ENCODE peak calls at places on chromosomes 1 and 21, in four cellular contexts. D, M, O and T are unnamed samples.

GRCh38 chr1:15837931-15838330 is 9.6 kb upstream of the SPEN start:
- DNase-seq in D (no peak), M (peak; percentile 67), O (no peak), T (no peak)

GRCh38 chr21:39079617-39080016 is 103.6 kb downstream of the PSMG1 start:
- DNase-seq in D (no peak), M (peak; percentile 90), O (no peak), T (no peak)

GRCh38 chr1:174996474-174996873 is 3.3 kb upstream of the CACYBP start:
- DNase-seq in D (no peak), M (no peak), O (no peak), T (no peak)

GRCh38 chr1:37930246-37931142 is 16.4 kb downstream of the INPP5B start:
- DNase-seq in D (no peak), M (no peak), O (no peak), T (no peak)

GRCh38 chr21:43815107-43815742 is 25.8 kb downstream of the RRP1 start:
- DNase-seq in D (no peak), M (no peak), O (no peak), T (no peak)

GRCh38 chr1:213094446-213094845 is 43.4 kb downstream of the RPS6KC1 start:
- DNase-seq in D (no peak), M (no peak), O (no peak), T (no peak)

GRCh38 chr1:214670098-214670497 is 67.1 kb downstream of the CENPF start:
- DNase-seq in D (no peak), M (no peak), O (no peak), T (no peak)

GRCh38 chr1:33468559-33468958 is 3.9 kb upstream of the ZSCAN20 start:
- DNase-seq in D (no peak), M (no peak), O (no peak), T (no peak)

GRCh38 chr21:15472108-15472507 is 257.7 kb upstream of the USP25 start:
- DNase-seq in D (no peak), M (no peak), O (no peak), T (no peak)

GRCh38 chr1:178613271-178613945 is 100.5 kb downstream of the TEX35 start:
- DNase-seq in D (no peak), M (no peak), O (no peak), T (no peak)

GRCh38 chr1:202562443-202563060 is 147.7 kb downstream of the SYT2 start:
- DNase-seq in D (no peak), M (no peak), O (no peak), T (no peak)

GRCh38 chr1:231720652-231721325 is 94.2 kb downstream of the DISC1 start:
- DNase-seq in D (no peak), M (no peak), O (no peak), T (no peak)

GRCh38 chr1:2821970-2822620 is 20.6 kb upstream of the TTC34 start:
- DNase-seq in D (no peak), M (no peak), O (no peak), T (no peak)

GRCh38 chr1:39391741-39392679 is 99.4 kb upstream of the BMP8A start:
- DNase-seq in D (peak; percentile 84), M (no peak), O (no peak), T (no peak)

GRCh38 chr1:200619894-200620272 is 668 bp downstream of the KIF14 start:
- DNase-seq in D (no peak), M (no peak), O (no peak), T (no peak)

GRCh38 chr1:15916417-15916816 is 59.5 kb downstream of the ZBTB17 start:
- DNase-seq in D (no peak), M (no peak), O (no peak), T (no peak)

GRCh38 chr21:46667191-46667734 is 31.8 kb downstream of the PRMT2 start:
- DNase-seq in D (no peak), M (no peak), O (no peak), T (peak; percentile 59)

GRCh38 chr1:231639819-231640218 is 13.2 kb downstream of the DISC1 start:
- DNase-seq in D (no peak), M (no peak), O (no peak), T (no peak)

GRCh38 chr1:183812111-183812510 is 7.2 kb downstream of the RGL1 start:
- DNase-seq in D (no peak), M (no peak), O (no peak), T (no peak)

GRCh38 chr1:228994691-228995090 is 259.4 kb downstream of the RHOU start:
- DNase-seq in D (no peak), M (no peak), O (no peak), T (no peak)

GRCh38 chr1:202343652-202344349 is 2.1 kb upstream of the UBE2T start:
- DNase-seq in D (peak; percentile 22), M (no peak), O (no peak), T (no peak)

GRCh38 chr1:204255225-204255624 is 41.4 kb upstream of the GOLT1A start:
- DNase-seq in D (no peak), M (no peak), O (no peak), T (no peak)

GRCh38 chr1:41380979-41381690 is 19.9 kb downstream of the FOXO6 start:
- DNase-seq in D (no peak), M (no peak), O (no peak), T (no peak)

GRCh38 chr1:44811714-44812151 is 3.4 kb downstream of the BTBD19 start:
- DNase-seq in D (no peak), M (peak; percentile 74), O (no peak), T (no peak)

GRCh38 chr1:3983181-3983580 is 83.1 kb upstream of the C1orf174 start:
- DNase-seq in D (no peak), M (no peak), O (no peak), T (no peak)

GRCh38 chr1:201999625-202000238 is 10.7 kb upstream of the ELF3 start:
- DNase-seq in D (peak; percentile 15), M (peak; percentile 37), O (peak; percentile 12), T (peak; percentile 74)

GRCh38 chr21:20720623-20721022 is 277.6 kb upstream of the NCAM2 start:
- DNase-seq in D (peak; percentile 55), M (no peak), O (no peak), T (no peak)

GRCh38 chr1:223001653-223002634 is 141.1 kb downstream of the TLR5 start:
- DNase-seq in D (no peak), M (no peak), O (no peak), T (no peak)
- TF ChIP-seq CTCF in D (peak; percentile 26), M (no peak), O (no peak), T (no peak)

GRCh38 chr1:155304558-155305063 is 3.4 kb upstream of the PKLR start:
- DNase-seq in D (no peak), M (no peak), O (no peak), T (no peak)

GRCh38 chr1:155309423-155310021 is 856 bp downstream of the FDPS start:
- DNase-seq in D (no peak), M (peak; percentile 83), O (no peak), T (no peak)

GRCh38 chr1:155308493-155309422 is at the start of gene FDPS:
- DNase-seq in D (peak; percentile 97), M (peak; percentile 99), O (peak; percentile 86), T (peak; percentile 96)

GRCh38 chr1:155305881-155306391 is 2.7 kb upstream of the FDPS start:
- DNase-seq in D (no peak), M (no peak), O (no peak), T (no peak)

DNA sequence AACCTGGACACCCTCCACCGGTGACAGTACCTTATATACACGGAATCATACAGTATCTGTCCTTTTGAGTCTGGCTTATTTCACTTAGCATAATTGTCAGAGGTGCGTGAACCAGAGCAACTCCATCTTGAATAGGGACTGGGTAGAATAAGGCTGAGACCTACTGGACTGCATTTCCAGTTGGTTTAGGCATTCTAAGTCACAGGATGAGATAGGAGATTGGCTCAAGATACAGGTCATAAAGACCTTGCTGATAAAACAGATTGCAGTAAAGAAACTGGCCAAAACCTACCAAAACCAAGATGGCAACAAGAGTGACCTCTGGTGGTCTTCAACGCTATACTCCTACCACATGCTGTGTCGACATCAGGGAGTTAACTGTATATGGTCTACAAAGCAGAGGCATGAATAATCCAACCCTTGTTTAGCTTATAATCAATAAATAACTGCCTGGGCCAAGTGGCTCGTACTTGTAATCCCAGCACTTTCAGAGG is 1.4 kb upstream of the FDPS start:
- DNase-seq in D (no peak), M (no peak), O (no peak), T (no peak)
- TF ChIP-seq CTCF in D (peak; percentile 27), M (peak; percentile 16), O (peak; percentile 53), T (peak; percentile 33)

GRCh38 chr1:209611771-209612570 is 28.5 kb downstream of the CAMK1G start:
- DNase-seq in D (no peak), M (no peak), O (no peak), T (no peak)
- TF ChIP-seq CTCF in D (no peak), M (no peak), O (no peak), T (no peak)

GRCh38 chr1:60037061-60037460 is 36.5 kb downstream of the C1orf87 start:
- DNase-seq in D (no peak), M (no peak), O (no peak), T (no peak)

GRCh38 chr1:60033066-60033465 is 40.5 kb downstream of the C1orf87 start:
- DNase-seq in D (no peak), M (no peak), O (no peak), T (no peak)

GRCh38 chr1:60034999-60035398 is 38.6 kb downstream of the C1orf87 start:
- DNase-seq in D (no peak), M (no peak), O (no peak), T (no peak)

GRCh38 chr1:60037669-60038068 is 35.9 kb downstream of the C1orf87 start:
- DNase-seq in D (no peak), M (no peak), O (no peak), T (no peak)

GRCh38 chr1:60035925-60036324 is 37.6 kb downstream of the C1orf87 start:
- DNase-seq in D (no peak), M (no peak), O (no peak), T (no peak)
- TF ChIP-seq CTCF in D (no peak), M (no peak), O (no peak), T (no peak)

GRCh38 chr1:21383785-21384401 is 56.0 kb upstream of the NBPF3 start:
- DNase-seq in D (no peak), M (no peak), O (no peak), T (no peak)
- TF ChIP-seq CTCF in D (no peak), M (no peak), O (no peak), T (no peak)

GRCh38 chr1:208526726-208527125 is 282.5 kb upstream of the PLXNA2 start:
- DNase-seq in D (no peak), M (no peak), O (no peak), T (no peak)

GRCh38 chr1:208525417-208525816 is 281.2 kb upstream of the PLXNA2 start:
- DNase-seq in D (no peak), M (no peak), O (no peak), T (no peak)

GRCh38 chr1:208527197-208527596 is 283.0 kb upstream of the PLXNA2 start:
- DNase-seq in D (no peak), M (no peak), O (no peak), T (no peak)

GRCh38 chr1:208531003-208531750 is 287.0 kb upstream of the PLXNA2 start:
- DNase-seq in D (no peak), M (no peak), O (no peak), T (no peak)

DNA sequence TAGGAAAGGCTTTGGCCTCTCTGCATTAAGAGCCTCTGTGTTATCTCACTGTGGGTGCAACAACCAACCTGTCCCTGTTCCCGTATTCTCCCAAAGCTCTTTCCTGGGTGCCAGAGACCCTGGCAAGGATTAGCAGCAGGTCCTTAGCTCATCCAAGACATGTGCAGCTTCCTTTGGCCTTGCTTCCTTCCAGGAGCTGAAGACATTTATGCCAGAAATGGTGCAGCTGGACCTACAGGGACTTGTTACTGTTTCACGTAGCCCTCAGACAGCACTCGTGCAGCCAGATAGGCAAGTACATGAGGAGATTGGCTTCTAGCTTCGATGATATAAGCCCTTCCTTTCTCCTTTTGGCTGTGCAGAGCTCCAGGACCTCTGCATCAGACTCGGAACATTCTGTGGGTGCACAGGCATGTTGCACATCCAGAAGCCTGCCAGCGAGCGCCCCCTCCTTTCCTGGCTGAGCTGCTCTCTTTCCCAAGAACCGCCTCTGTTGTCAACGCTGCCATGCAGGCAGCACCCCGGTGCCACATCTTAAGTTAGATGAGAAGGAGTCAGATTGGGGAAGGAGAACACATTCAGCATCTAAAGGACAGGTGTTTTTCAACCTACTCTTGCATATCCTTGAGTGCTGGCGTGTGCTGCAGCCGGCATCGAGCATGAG is 284.5 kb upstream of the PLXNA2 start:
- DNase-seq in D (no peak), M (no peak), O (no peak), T (no peak)
- TF ChIP-seq CTCF in D (no peak), M (no peak), O (no peak), T (no peak)